ENCODE peak calls at places on chromosomes 2 and 18, in five cellular contexts. U is cardiac muscle cell, Q is hepatocyte, H is astrocyte, G is tibial artery. Z is an unnamed sample.

GRCh38 chr18:35127201-35127600 is 86.0 kb downstream of the MAPRE2 start:
- DNase-seq in U (no peak), Q (no peak), H (no peak), G (no peak), Z (no peak)

GRCh38 chr18:3692113-3692621 is 242.2 kb downstream of the TGIF1 start:
- DNase-seq in U (no peak), Q (no peak), H (no peak), G (no peak), Z (no peak)

GRCh38 chr2:74511104-74511989 is 2.9 kb upstream of the TLX2 start:
- DNase-seq in U (no peak), Q (no peak), H (no peak), G (no peak), Z (no peak)

GRCh38 chr2:237529452-237530402 is 36.6 kb upstream of the PRLH start:
- DNase-seq in U (no peak), Q (no peak), H (no peak), G (no peak), Z (no peak)

GRCh38 chr18:36419188-36419912 is 121.8 kb downstream of the FHOD3 start:
- DNase-seq in U (peak), Q (no peak), H (no peak), G (no peak), Z (peak)

GRCh38 chr2:127645395-127646291 is at the start of gene GPR17:
- DNase-seq in U (no peak), Q (peak), H (no peak), G (no peak), Z (no peak)

GRCh38 chr2:238914648-238915015 is 66.7 kb downstream of the TWIST2 start:
- DNase-seq in U (no peak), Q (no peak), H (peak), G (peak), Z (no peak)

GRCh38 chr2:147715807-147716206 is 129.0 kb upstream of the ACVR2A start:
- DNase-seq in U (no peak), Q (no peak), H (peak), G (no peak), Z (no peak)

GRCh38 chr2:112195167-112195766 is 57.1 kb downstream of the FBLN7 start:
- DNase-seq in U (no peak), Q (no peak), H (no peak), G (no peak), Z (no peak)

GRCh38 chr2:215002500-215002899 is 135.9 kb downstream of the ABCA12 start:
- DNase-seq in U (peak), Q (peak), H (peak), G (no peak), Z (peak)

GRCh38 chr2:27191107-27191829 is 20.6 kb upstream of the ATRAID start:
- DNase-seq in U (peak), Q (peak), H (no peak), G (no peak), Z (peak)

GRCh38 chr2:29834036-29834540 is 87.3 kb downstream of the ALK start:
- DNase-seq in U (no peak), Q (no peak), H (peak), G (no peak), Z (no peak)

GRCh38 chr2:213429516-213429915 is 145.3 kb downstream of the SPAG16 start:
- DNase-seq in U (no peak), Q (no peak), H (peak), G (no peak), Z (no peak)

GRCh38 chr2:176653856-176654443 is 384.7 kb downstream of the MTX2 start:
- DNase-seq in U (peak), Q (peak), H (peak), G (peak), Z (peak)

GRCh38 chr18:63848159-63848558 is 39.3 kb upstream of the SERPINB2 start:
- DNase-seq in U (peak), Q (peak), H (peak), G (no peak), Z (peak)

GRCh38 chr2:54360055-54360792 is 95.9 kb upstream of the SPTBN1 start:
- DNase-seq in U (peak), Q (peak), H (peak), G (no peak), Z (peak)

GRCh38 chr18:76822510-76823165 is at the start of gene ZNF236:
- DNase-seq in U (peak), Q (peak), H (peak), G (peak), Z (peak)

GRCh38 chr2:11465485-11466306 is at the start of gene E2F6:
- DNase-seq in U (peak), Q (peak), H (peak), G (peak), Z (peak)

GRCh38 chr2:187573722-187574121 is 19.5 kb upstream of the TFPI start:
- DNase-seq in U (no peak), Q (no peak), H (no peak), G (no peak), Z (no peak)

GRCh38 chr2:187577310-187577709 is 23.1 kb upstream of the TFPI start:
- DNase-seq in U (peak), Q (peak), H (no peak), G (no peak), Z (no peak)

GRCh38 chr2:187576906-187577305 is 22.7 kb upstream of the TFPI start:
- DNase-seq in U (no peak), Q (no peak), H (peak), G (no peak), Z (no peak)

GRCh38 chr2:187580462-187581124 is 26.4 kb upstream of the TFPI start:
- DNase-seq in U (peak), Q (peak), H (peak), G (no peak), Z (peak)

GRCh38 chr2:187575081-187576067 is 21.1 kb upstream of the TFPI start:
- DNase-seq in U (no peak), Q (no peak), H (peak), G (no peak), Z (peak)
- H3K27ac ChIP-seq in U (no peak), Q (peak), H (no peak), G (no peak), Z (no peak)

GRCh38 chr2:42053482-42053790 is 5.6 kb downstream of the PKDCC start:
- DNase-seq in U (no peak), Q (no peak), H (no peak), G (no peak), Z (no peak)
- H3K4me3 ChIP-seq in U (no peak), Q (no peak), H (no peak), G (peak), Z (peak)

GRCh38 chr2:227479865-227480475 is 8.0 kb downstream of the AGFG1 start:
- DNase-seq in U (no peak), Q (no peak), H (no peak), G (no peak), Z (no peak)
- TF ChIP-seq CTCF in U (peak), Q (peak), H (peak), G (no peak), Z (peak)

DNA sequence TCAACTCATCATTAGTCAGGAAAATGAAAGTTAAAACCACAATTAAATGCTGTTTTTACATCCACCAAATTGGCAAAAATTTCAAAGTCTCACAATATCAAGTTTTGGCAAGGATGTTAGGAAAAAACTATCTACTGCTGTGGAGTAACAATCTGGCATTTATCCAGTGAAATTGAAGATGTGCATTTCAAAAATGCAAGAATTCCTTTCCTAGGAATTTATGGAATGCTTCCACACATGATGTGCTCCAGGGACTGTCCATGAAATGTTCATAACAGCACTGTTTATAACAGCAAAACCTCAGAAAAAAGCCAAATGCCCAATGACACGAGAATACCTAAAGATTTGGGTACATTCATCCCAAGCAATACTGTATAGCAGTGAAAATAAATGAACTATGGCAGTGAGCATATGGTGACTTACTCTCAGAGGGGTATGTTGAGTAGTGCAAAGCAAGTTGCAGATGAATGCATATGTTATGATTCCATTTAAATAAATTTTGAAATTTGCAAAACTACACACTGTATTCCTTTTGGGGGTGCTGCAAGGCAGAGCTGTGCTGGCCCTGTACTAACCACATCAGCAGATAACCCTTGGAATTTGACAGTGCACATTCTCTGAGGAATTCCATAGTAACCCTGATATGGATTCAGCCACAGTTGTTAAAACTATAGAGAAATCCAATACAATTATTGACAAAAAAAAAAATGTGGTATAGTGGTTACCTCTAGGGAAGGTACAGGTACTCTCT is 41.3 kb upstream of the GYPC start:
- DNase-seq in U (no peak), Q (no peak), H (no peak), G (no peak), Z (no peak)
- H3K27ac ChIP-seq in U (no peak), Q (no peak), H (no peak), G (no peak), Z (no peak)